ENCODE peak calls at places on chromosome X, in eight cellular contexts. One of them, this sample, is unnamed.

GRCh38 chrX:17377795-17378194 is 2.8 kb downstream of the NHS start:
- DNase-seq in C1 segment of cervical spinal cord: no peak
- DNase-seq in caudate nucleus: no peak
- DNase-seq in EL: no peak
- DNase-seq in astrocyte of the spinal cord: peak
- DNase-seq in retina: no peak
- DNase-seq in NCI-H446 treated with DMSO at 0.1 percent for 48 hours: no peak
- DNase-seq in esophagus squamous epithelium: no peak
- DNase-seq in this sample: peak

GRCh38 chrX:17882680-17883079 is 21.6 kb upstream of the RAI2 start:
- DNase-seq in C1 segment of cervical spinal cord: no peak
- DNase-seq in caudate nucleus: no peak
- DNase-seq in EL: no peak
- DNase-seq in astrocyte of the spinal cord: no peak
- DNase-seq in retina: no peak
- DNase-seq in NCI-H446 treated with DMSO at 0.1 percent for 48 hours: no peak
- DNase-seq in esophagus squamous epithelium: no peak
- DNase-seq in this sample: no peak

GRCh38 chrX:123846598-123847038 is 13.2 kb upstream of the XIAP start:
- DNase-seq in C1 segment of cervical spinal cord: no peak
- DNase-seq in caudate nucleus: no peak
- DNase-seq in EL: peak
- DNase-seq in astrocyte of the spinal cord: peak
- DNase-seq in retina: no peak
- DNase-seq in NCI-H446 treated with DMSO at 0.1 percent for 48 hours: no peak
- DNase-seq in esophagus squamous epithelium: no peak
- DNase-seq in this sample: no peak

GRCh38 chrX:275967-276587 is 5.1 kb upstream of the PLCXD1 start:
- DNase-seq in C1 segment of cervical spinal cord: no peak
- DNase-seq in caudate nucleus: no peak
- DNase-seq in EL: peak
- DNase-seq in astrocyte of the spinal cord: peak
- DNase-seq in retina: peak
- DNase-seq in NCI-H446 treated with DMSO at 0.1 percent for 48 hours: no peak
- DNase-seq in esophagus squamous epithelium: no peak
- DNase-seq in this sample: no peak

GRCh38 chrX:41868392-41868977 is 54.9 kb downstream of the CASK start:
- DNase-seq in C1 segment of cervical spinal cord: no peak
- DNase-seq in caudate nucleus: no peak
- DNase-seq in EL: no peak
- DNase-seq in astrocyte of the spinal cord: no peak
- DNase-seq in retina: no peak
- DNase-seq in NCI-H446 treated with DMSO at 0.1 percent for 48 hours: no peak
- DNase-seq in esophagus squamous epithelium: no peak
- DNase-seq in this sample: no peak

GRCh38 chrX:23900220-23900797 is 7.4 kb downstream of the APOO start:
- DNase-seq in C1 segment of cervical spinal cord: no peak
- DNase-seq in caudate nucleus: no peak
- DNase-seq in EL: no peak
- DNase-seq in astrocyte of the spinal cord: no peak
- DNase-seq in retina: no peak
- DNase-seq in NCI-H446 treated with DMSO at 0.1 percent for 48 hours: no peak
- DNase-seq in esophagus squamous epithelium: no peak
- DNase-seq in this sample: no peak

GRCh38 chrX:44343412-44343942 is at the start of gene EFHC2:
- DNase-seq in C1 segment of cervical spinal cord: no peak
- DNase-seq in caudate nucleus: no peak
- DNase-seq in EL: peak
- DNase-seq in astrocyte of the spinal cord: no peak
- DNase-seq in retina: peak
- DNase-seq in NCI-H446 treated with DMSO at 0.1 percent for 48 hours: no peak
- DNase-seq in esophagus squamous epithelium: no peak
- DNase-seq in this sample: peak

GRCh38 chrX:112786076-112786475 is 54.6 kb downstream of the AMOT start:
- DNase-seq in C1 segment of cervical spinal cord: no peak
- DNase-seq in caudate nucleus: no peak
- DNase-seq in EL: no peak
- DNase-seq in astrocyte of the spinal cord: no peak
- DNase-seq in retina: no peak
- DNase-seq in NCI-H446 treated with DMSO at 0.1 percent for 48 hours: no peak
- DNase-seq in esophagus squamous epithelium: no peak
- DNase-seq in this sample: no peak

GRCh38 chrX:40755291-40756249 is 20.2 kb upstream of the MED14 start:
- DNase-seq in C1 segment of cervical spinal cord: no peak
- DNase-seq in caudate nucleus: peak
- DNase-seq in EL: no peak
- DNase-seq in astrocyte of the spinal cord: no peak
- DNase-seq in retina: no peak
- DNase-seq in NCI-H446 treated with DMSO at 0.1 percent for 48 hours: peak
- DNase-seq in esophagus squamous epithelium: no peak
- DNase-seq in this sample: no peak

GRCh38 chrX:150680974-150681373 is 12.2 kb upstream of the MTMR1 start:
- DNase-seq in C1 segment of cervical spinal cord: no peak
- DNase-seq in caudate nucleus: no peak
- DNase-seq in EL: peak
- DNase-seq in astrocyte of the spinal cord: peak
- DNase-seq in retina: no peak
- DNase-seq in NCI-H446 treated with DMSO at 0.1 percent for 48 hours: no peak
- DNase-seq in esophagus squamous epithelium: no peak
- DNase-seq in this sample: peak

GRCh38 chrX:2336181-2336580 is 164.6 kb downstream of the DHRSX start:
- DNase-seq in C1 segment of cervical spinal cord: no peak
- DNase-seq in caudate nucleus: no peak
- DNase-seq in EL: no peak
- DNase-seq in astrocyte of the spinal cord: peak
- DNase-seq in retina: no peak
- DNase-seq in NCI-H446 treated with DMSO at 0.1 percent for 48 hours: no peak
- DNase-seq in esophagus squamous epithelium: no peak
- DNase-seq in this sample: no peak

This sample was measured in DMS53.